ENCODE peak calls at places on chromosome 14, in nine cellular contexts. One of them, this sample, is unnamed.

GRCh38 chr14:65333926-65334687 is 78.4 kb upstream of the FUT8 start:
- DNase-seq in COR-L47: no peak
- DNase-seq in KBM-7: no peak
- DNase-seq in activated naive CD4-positive, alpha-beta T cell: no peak
- DNase-seq in ACHN: no peak
- DNase-seq in NCI-H345: no peak
- DNase-seq in RWPE1: no peak
- DNase-seq in effector memory CD4-positive, alpha-beta T cell: no peak
- DNase-seq in EH: peak; percentile 92
- DNase-seq in this sample: peak; percentile 55

GRCh38 chr14:26032348-26032747 is 565.5 kb downstream of the NOVA1 start:
- DNase-seq in COR-L47: no peak
- DNase-seq in KBM-7: no peak
- DNase-seq in activated naive CD4-positive, alpha-beta T cell: no peak
- DNase-seq in ACHN: no peak
- DNase-seq in NCI-H345: no peak
- DNase-seq in RWPE1: no peak
- DNase-seq in effector memory CD4-positive, alpha-beta T cell: no peak
- DNase-seq in EH: no peak
- DNase-seq in this sample: no peak

GRCh38 chr14:103499709-103500108 is 22.9 kb downstream of the CKB start:
- DNase-seq in COR-L47: no peak
- DNase-seq in KBM-7: no peak
- DNase-seq in activated naive CD4-positive, alpha-beta T cell: no peak
- DNase-seq in ACHN: no peak
- DNase-seq in NCI-H345: no peak
- DNase-seq in RWPE1: no peak
- DNase-seq in effector memory CD4-positive, alpha-beta T cell: no peak
- DNase-seq in EH: no peak
- DNase-seq in this sample: no peak

GRCh38 chr14:29465095-29465494 is 462.6 kb downstream of the PRKD1 start:
- DNase-seq in COR-L47: no peak
- DNase-seq in KBM-7: no peak
- DNase-seq in activated naive CD4-positive, alpha-beta T cell: no peak
- DNase-seq in ACHN: no peak
- DNase-seq in NCI-H345: no peak
- DNase-seq in RWPE1: no peak
- DNase-seq in effector memory CD4-positive, alpha-beta T cell: no peak
- DNase-seq in EH: no peak
- DNase-seq in this sample: no peak

GRCh38 chr14:21049263-21049662 is 7.1 kb downstream of the RNASE7 start:
- DNase-seq in COR-L47: no peak
- DNase-seq in KBM-7: no peak
- DNase-seq in activated naive CD4-positive, alpha-beta T cell: no peak
- DNase-seq in ACHN: no peak
- DNase-seq in NCI-H345: no peak
- DNase-seq in RWPE1: no peak
- DNase-seq in effector memory CD4-positive, alpha-beta T cell: no peak
- DNase-seq in EH: peak; percentile 70
- DNase-seq in this sample: no peak

GRCh38 chr14:67934087-67934486 is 114.5 kb downstream of the RAD51B start:
- DNase-seq in COR-L47: peak; percentile 70
- DNase-seq in KBM-7: peak; percentile 72
- DNase-seq in activated naive CD4-positive, alpha-beta T cell: no peak
- DNase-seq in ACHN: peak; percentile 82
- DNase-seq in NCI-H345: peak; percentile 61
- DNase-seq in RWPE1: peak; percentile 70
- DNase-seq in effector memory CD4-positive, alpha-beta T cell: no peak
- DNase-seq in EH: peak; percentile 81
- DNase-seq in this sample: peak; percentile 29

GRCh38 chr14:52369305-52369781 is 55.2 kb downstream of the PTGER2 start:
- DNase-seq in COR-L47: no peak
- DNase-seq in KBM-7: no peak
- DNase-seq in activated naive CD4-positive, alpha-beta T cell: no peak
- DNase-seq in ACHN: no peak
- DNase-seq in NCI-H345: no peak
- DNase-seq in RWPE1: no peak
- DNase-seq in effector memory CD4-positive, alpha-beta T cell: no peak
- DNase-seq in EH: peak; percentile 87
- DNase-seq in this sample: peak; percentile 26

GRCh38 chr14:93716410-93717221 is 71.7 kb downstream of the PRIMA1 start:
- DNase-seq in COR-L47: no peak
- DNase-seq in KBM-7: no peak
- DNase-seq in activated naive CD4-positive, alpha-beta T cell: no peak
- DNase-seq in ACHN: no peak
- DNase-seq in NCI-H345: no peak
- DNase-seq in RWPE1: no peak
- DNase-seq in effector memory CD4-positive, alpha-beta T cell: no peak
- DNase-seq in EH: no peak
- DNase-seq in this sample: no peak

GRCh38 chr14:88668448-88669116 is 105.7 kb downstream of the ZC3H14 start:
- DNase-seq in COR-L47: no peak
- DNase-seq in KBM-7: no peak
- DNase-seq in activated naive CD4-positive, alpha-beta T cell: no peak
- DNase-seq in ACHN: no peak
- DNase-seq in NCI-H345: no peak
- DNase-seq in RWPE1: no peak
- DNase-seq in effector memory CD4-positive, alpha-beta T cell: no peak
- DNase-seq in EH: no peak
- DNase-seq in this sample: no peak